ENCODE peak calls at places on chromosomes 7 and 10, in five cellular contexts. One of them, this sample, is unnamed. For H3K27me3, the result is how much of the 10 kb centered on the place peaks cover.

GRCh38 chr7:101940830-101941229 is 123.4 kb downstream of the CUX1 start:
- DNase-seq in spleen: no peak
- DNase-seq in heart right ventricle: peak
- DNase-seq in Karpas-422: peak
- DNase-seq in DND-41: no peak
- DNase-seq in this sample: no peak

GRCh38 chr10:131419797-131420196 is 108.3 kb upstream of the TCERG1L start:
- DNase-seq in spleen: peak
- DNase-seq in heart right ventricle: no peak
- DNase-seq in Karpas-422: no peak
- DNase-seq in DND-41: no peak
- DNase-seq in this sample: no peak

GRCh38 chr7:46059308-46060020 is 138.4 kb upstream of the IGFBP3 start:
- DNase-seq in spleen: no peak
- DNase-seq in heart right ventricle: peak
- DNase-seq in Karpas-422: no peak
- DNase-seq in DND-41: no peak
- DNase-seq in this sample: no peak

GRCh38 chr10:35195361-35196306 is 69.0 kb downstream of the CREM start:
- DNase-seq in spleen: peak
- DNase-seq in heart right ventricle: peak
- DNase-seq in Karpas-422: peak
- DNase-seq in DND-41: peak
- DNase-seq in this sample: peak

GRCh38 chr7:80883188-80884025 is 35.4 kb downstream of the SEMA3C start:
- DNase-seq in spleen: no peak
- DNase-seq in heart right ventricle: no peak
- DNase-seq in Karpas-422: no peak
- DNase-seq in DND-41: no peak
- DNase-seq in this sample: no peak

GRCh38 chr10:95861401-95861800 is 46.4 kb upstream of the CC2D2B start:
- DNase-seq in spleen: no peak
- DNase-seq in heart right ventricle: no peak
- DNase-seq in Karpas-422: no peak
- DNase-seq in DND-41: peak
- DNase-seq in this sample: no peak

GRCh38 chr10:35495521-35496238 is 109.5 kb upstream of the GJD4 start:
- DNase-seq in spleen: no peak
- DNase-seq in heart right ventricle: no peak
- DNase-seq in Karpas-422: peak
- DNase-seq in DND-41: no peak
- DNase-seq in this sample: no peak

GRCh38 chr7:19061331-19061730 is 56.1 kb downstream of the TWIST1 start:
- DNase-seq in spleen: no peak
- DNase-seq in heart right ventricle: no peak
- DNase-seq in Karpas-422: no peak
- DNase-seq in DND-41: no peak
- DNase-seq in this sample: no peak

GRCh38 chr10:76554478-76554877 is 1083.1 kb downstream of the KCNMA1 start:
- DNase-seq in spleen: no peak
- DNase-seq in heart right ventricle: no peak
- DNase-seq in Karpas-422: no peak
- DNase-seq in DND-41: no peak
- DNase-seq in this sample: no peak

GRCh38 chr10:117955171-117955570 is 91.6 kb downstream of the RAB11FIP2 start:
- DNase-seq in spleen: no peak
- DNase-seq in heart right ventricle: no peak
- DNase-seq in Karpas-422: no peak
- DNase-seq in DND-41: no peak
- DNase-seq in this sample: no peak

GRCh38 chr10:103145046-103145445 is 48.0 kb downstream of the NT5C2 start:
- DNase-seq in spleen: no peak
- DNase-seq in heart right ventricle: no peak
- DNase-seq in Karpas-422: no peak
- DNase-seq in DND-41: no peak
- DNase-seq in this sample: no peak

GRCh38 chr10:77026148-77026547 is 611.5 kb downstream of the KCNMA1 start:
- DNase-seq in spleen: no peak
- DNase-seq in heart right ventricle: no peak
- DNase-seq in Karpas-422: no peak
- DNase-seq in DND-41: no peak
- DNase-seq in this sample: no peak

GRCh38 chr10:6239213-6239991 is 36.7 kb downstream of the PFKFB3 start:
- DNase-seq in spleen: no peak
- DNase-seq in heart right ventricle: no peak
- DNase-seq in Karpas-422: no peak
- DNase-seq in DND-41: peak
- DNase-seq in this sample: peak

GRCh38 chr7:114148779-114149178 is 230.0 kb upstream of the PPP1R3A start:
- DNase-seq in spleen: no peak
- DNase-seq in heart right ventricle: no peak
- DNase-seq in Karpas-422: no peak
- DNase-seq in DND-41: no peak
- DNase-seq in this sample: no peak

GRCh38 chr10:29966269-29966668 is 93.1 kb downstream of the JCAD start:
- DNase-seq in spleen: no peak
- DNase-seq in heart right ventricle: no peak
- DNase-seq in Karpas-422: no peak
- DNase-seq in DND-41: peak
- DNase-seq in this sample: no peak

GRCh38 chr10:35545878-35546631 is 59.1 kb upstream of the GJD4 start:
- DNase-seq in spleen: no peak
- DNase-seq in heart right ventricle: no peak
- DNase-seq in Karpas-422: no peak
- DNase-seq in DND-41: no peak
- DNase-seq in this sample: no peak

GRCh38 chr7:148838905-148839304 is 45.2 kb downstream of the EZH2 start:
- DNase-seq in spleen: no peak
- DNase-seq in heart right ventricle: no peak
- DNase-seq in Karpas-422: no peak
- DNase-seq in DND-41: no peak
- DNase-seq in this sample: peak
- H3K27me3 ChIP-seq in spleen: under half
- H3K27me3 ChIP-seq in heart right ventricle: under half
- H3K27me3 ChIP-seq in Karpas-422: under half
- H3K27me3 ChIP-seq in DND-41: under half
- H3K27me3 ChIP-seq in this sample: under half

GRCh38 chr7:132202541-132202940 is 373.7 kb downstream of the PLXNA4 start:
- DNase-seq in spleen: no peak
- DNase-seq in heart right ventricle: no peak
- DNase-seq in Karpas-422: no peak
- DNase-seq in DND-41: no peak
- DNase-seq in this sample: no peak
- H3K27me3 ChIP-seq in spleen: under half
- H3K27me3 ChIP-seq in heart right ventricle: under half
- H3K27me3 ChIP-seq in Karpas-422: under half
- H3K27me3 ChIP-seq in DND-41: under half
- H3K27me3 ChIP-seq in this sample: under half

GRCh38 chr10:93068411-93069244 is 5.1 kb upstream of the CYP26A1 start:
- DNase-seq in spleen: no peak
- DNase-seq in heart right ventricle: no peak
- DNase-seq in Karpas-422: no peak
- DNase-seq in DND-41: no peak
- DNase-seq in this sample: no peak
- H3K27me3 ChIP-seq in spleen: half or more
- H3K27me3 ChIP-seq in heart right ventricle: half or more
- H3K27me3 ChIP-seq in Karpas-422: under half
- H3K27me3 ChIP-seq in DND-41: under half
- H3K27me3 ChIP-seq in this sample: under half

GRCh38 chr10:7671121-7671520 is 4.4 kb upstream of the ITIH5 start:
- DNase-seq in spleen: no peak
- DNase-seq in heart right ventricle: no peak
- DNase-seq in Karpas-422: no peak
- DNase-seq in DND-41: no peak
- DNase-seq in this sample: no peak
- H3K27me3 ChIP-seq in spleen: under half
- H3K27me3 ChIP-seq in heart right ventricle: under half
- H3K27me3 ChIP-seq in Karpas-422: under half
- H3K27me3 ChIP-seq in DND-41: under half
- H3K27me3 ChIP-seq in this sample: under half